ENCODE peak calls at places on chromosomes 5 and 9, in five cellular contexts. One of them, this sample, is unnamed.

GRCh38 chr5:78718827-78719226 is 70.3 kb upstream of the LHFPL2 start:
- DNase-seq in mucosa of descending colon: no peak
- DNase-seq in hepatocyte: no peak
- DNase-seq in heart left ventricle: no peak
- DNase-seq in H1: no peak
- DNase-seq in this sample: no peak

GRCh38 chr5:154648706-154649105 is 106.5 kb upstream of the LARP1 start:
- DNase-seq in mucosa of descending colon: no peak
- DNase-seq in hepatocyte: peak; percentile 60
- DNase-seq in heart left ventricle: no peak
- DNase-seq in H1: no peak
- DNase-seq in this sample: no peak

GRCh38 chr9:127187231-127187956 is 65.0 kb upstream of the ANGPTL2 start:
- DNase-seq in mucosa of descending colon: no peak
- DNase-seq in hepatocyte: peak; percentile 88
- DNase-seq in heart left ventricle: no peak
- DNase-seq in H1: no peak
- DNase-seq in this sample: peak; percentile 2

GRCh38 chr5:160310910-160311295 is 1.5 kb downstream of the CCNJL start:
- DNase-seq in mucosa of descending colon: no peak
- DNase-seq in hepatocyte: no peak
- DNase-seq in heart left ventricle: no peak
- DNase-seq in H1: no peak
- DNase-seq in this sample: no peak

GRCh38 chr5:172444110-172444510 is 10.2 kb downstream of the SH3PXD2B start:
- DNase-seq in mucosa of descending colon: no peak
- DNase-seq in hepatocyte: peak; percentile 48
- DNase-seq in heart left ventricle: no peak
- DNase-seq in H1: no peak
- DNase-seq in this sample: no peak

GRCh38 chr5:152094076-152094475 is 169.4 kb upstream of the GLRA1 start:
- DNase-seq in mucosa of descending colon: no peak
- DNase-seq in hepatocyte: no peak
- DNase-seq in heart left ventricle: no peak
- DNase-seq in H1: no peak
- DNase-seq in this sample: no peak

GRCh38 chr5:53944981-53945380 is 365.4 kb downstream of the ARL15 start:
- DNase-seq in mucosa of descending colon: no peak
- DNase-seq in hepatocyte: peak; percentile 37
- DNase-seq in heart left ventricle: no peak
- DNase-seq in H1: no peak
- DNase-seq in this sample: no peak

GRCh38 chr5:8895599-8895998 is 650.3 kb downstream of the SEMA5A start:
- DNase-seq in mucosa of descending colon: no peak
- DNase-seq in hepatocyte: no peak
- DNase-seq in heart left ventricle: no peak
- DNase-seq in H1: no peak
- DNase-seq in this sample: no peak

GRCh38 chr5:171688696-171689495 is 96.7 kb upstream of the SMIM23 start:
- DNase-seq in mucosa of descending colon: no peak
- DNase-seq in hepatocyte: peak; percentile 56
- DNase-seq in heart left ventricle: no peak
- DNase-seq in H1: no peak
- DNase-seq in this sample: no peak

GRCh38 chr5:16430349-16431089 is 35.1 kb downstream of the ZNF622 start:
- DNase-seq in mucosa of descending colon: no peak
- DNase-seq in hepatocyte: no peak
- DNase-seq in heart left ventricle: no peak
- DNase-seq in H1: no peak
- DNase-seq in this sample: no peak

GRCh38 chr5:135031146-135031812 is 2.7 kb downstream of the PITX1 start:
- DNase-seq in mucosa of descending colon: no peak
- DNase-seq in hepatocyte: no peak
- DNase-seq in heart left ventricle: no peak
- DNase-seq in H1: no peak
- DNase-seq in this sample: no peak

GRCh38 chr9:6086006-6086655 is 70.7 kb upstream of the RANBP6 start:
- DNase-seq in mucosa of descending colon: no peak
- DNase-seq in hepatocyte: no peak
- DNase-seq in heart left ventricle: no peak
- DNase-seq in H1: no peak
- DNase-seq in this sample: no peak

GRCh38 chr9:32430720-32431119 is 46.3 kb downstream of the ACO1 start:
- DNase-seq in mucosa of descending colon: no peak
- DNase-seq in hepatocyte: no peak
- DNase-seq in heart left ventricle: no peak
- DNase-seq in H1: no peak
- DNase-seq in this sample: no peak

GRCh38 chr5:177509991-177510566 is 453 bp upstream of the DOK3 start:
- DNase-seq in mucosa of descending colon: no peak
- DNase-seq in hepatocyte: no peak
- DNase-seq in heart left ventricle: no peak
- DNase-seq in H1: no peak
- DNase-seq in this sample: no peak

GRCh38 chr5:80569086-80569960 is 757 bp downstream of the ANKRD34B start:
- DNase-seq in mucosa of descending colon: no peak
- DNase-seq in hepatocyte: no peak
- DNase-seq in heart left ventricle: no peak
- DNase-seq in H1: no peak
- DNase-seq in this sample: peak; percentile 51

GRCh38 chr9:29625292-29625731 is 2052.0 kb upstream of the C9orf72 start:
- DNase-seq in mucosa of descending colon: no peak
- DNase-seq in hepatocyte: no peak
- DNase-seq in heart left ventricle: no peak
- DNase-seq in H1: no peak
- DNase-seq in this sample: no peak

GRCh38 chr5:120372899-120373298 is 91.2 kb upstream of the PRR16 start:
- DNase-seq in mucosa of descending colon: no peak
- DNase-seq in hepatocyte: no peak
- DNase-seq in heart left ventricle: no peak
- DNase-seq in H1: no peak
- DNase-seq in this sample: no peak

GRCh38 chr5:168929656-168930055 is 350.5 kb upstream of the PANK3 start:
- DNase-seq in mucosa of descending colon: no peak
- DNase-seq in hepatocyte: no peak
- DNase-seq in heart left ventricle: no peak
- DNase-seq in H1: no peak
- DNase-seq in this sample: no peak

GRCh38 chr9:80552931-80553330 is 981.2 kb downstream of the TLE4 start:
- DNase-seq in mucosa of descending colon: no peak
- DNase-seq in hepatocyte: peak; percentile 51
- DNase-seq in heart left ventricle: no peak
- DNase-seq in H1: no peak
- DNase-seq in this sample: peak; percentile 18

GRCh38 chr5:124742983-124743533 is 3.4 kb downstream of the ZNF608 start:
- DNase-seq in mucosa of descending colon: no peak
- DNase-seq in hepatocyte: peak; percentile 65
- DNase-seq in heart left ventricle: peak; percentile 40
- DNase-seq in H1: no peak
- DNase-seq in this sample: no peak

GRCh38 chr9:33884856-33885701 is 68.1 kb downstream of the UBE2R2 start:
- DNase-seq in mucosa of descending colon: no peak
- DNase-seq in hepatocyte: peak; percentile 44
- DNase-seq in heart left ventricle: peak; percentile 53
- DNase-seq in H1: no peak
- DNase-seq in this sample: no peak

GRCh38 chr9:129570450-129571297 is 50.2 kb downstream of the C9orf50 start:
- DNase-seq in mucosa of descending colon: no peak
- DNase-seq in hepatocyte: peak; percentile 61
- DNase-seq in heart left ventricle: peak; percentile 48
- DNase-seq in H1: no peak
- DNase-seq in this sample: no peak

GRCh38 chr5:52811067-52811749 is 23.5 kb downstream of the ITGA1 start:
- DNase-seq in mucosa of descending colon: no peak
- DNase-seq in hepatocyte: peak; percentile 12
- DNase-seq in heart left ventricle: no peak
- DNase-seq in H1: no peak
- DNase-seq in this sample: no peak

GRCh38 chr5:89690331-89690730 is 719.2 kb downstream of the CETN3 start:
- DNase-seq in mucosa of descending colon: no peak
- DNase-seq in hepatocyte: no peak
- DNase-seq in heart left ventricle: no peak
- DNase-seq in H1: no peak
- DNase-seq in this sample: no peak

GRCh38 chr9:92159058-92159457 is 43.8 kb upstream of the SPTLC1 start:
- DNase-seq in mucosa of descending colon: no peak
- DNase-seq in hepatocyte: no peak
- DNase-seq in heart left ventricle: no peak
- DNase-seq in H1: no peak
- DNase-seq in this sample: no peak

GRCh38 chr9:127644943-127645342 is 32.9 kb downstream of the STXBP1 start:
- DNase-seq in mucosa of descending colon: no peak
- DNase-seq in hepatocyte: no peak
- DNase-seq in heart left ventricle: no peak
- DNase-seq in H1: no peak
- DNase-seq in this sample: no peak

DNA sequence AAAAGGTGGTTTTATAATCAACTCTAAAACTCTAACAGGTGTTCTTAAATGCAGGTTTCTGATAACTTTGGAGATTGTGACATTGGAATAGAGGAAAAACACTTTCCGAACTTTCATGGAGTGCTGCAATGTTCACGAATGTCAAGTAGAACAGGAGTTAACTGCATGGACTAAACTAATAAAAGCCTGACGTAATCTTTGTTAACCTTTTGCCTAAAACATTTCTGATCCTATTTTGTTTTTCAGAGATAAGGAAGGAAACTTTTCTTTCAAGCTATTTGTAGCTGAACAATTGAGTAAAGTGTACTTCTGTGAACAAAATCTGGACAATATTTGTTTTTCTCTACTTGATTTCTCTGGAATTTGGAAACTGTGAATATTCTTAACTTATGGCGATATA is 154.5 kb downstream of the NXNL2 start:
- DNase-seq in mucosa of descending colon: no peak
- DNase-seq in hepatocyte: no peak
- DNase-seq in heart left ventricle: no peak
- DNase-seq in H1: no peak
- DNase-seq in this sample: no peak
- TF ChIP-seq CTCF in mucosa of descending colon: no peak
- TF ChIP-seq CTCF in hepatocyte: no peak
- TF ChIP-seq CTCF in heart left ventricle: no peak
- TF ChIP-seq CTCF in H1: no peak
- TF ChIP-seq CTCF in this sample: no peak

DNA sequence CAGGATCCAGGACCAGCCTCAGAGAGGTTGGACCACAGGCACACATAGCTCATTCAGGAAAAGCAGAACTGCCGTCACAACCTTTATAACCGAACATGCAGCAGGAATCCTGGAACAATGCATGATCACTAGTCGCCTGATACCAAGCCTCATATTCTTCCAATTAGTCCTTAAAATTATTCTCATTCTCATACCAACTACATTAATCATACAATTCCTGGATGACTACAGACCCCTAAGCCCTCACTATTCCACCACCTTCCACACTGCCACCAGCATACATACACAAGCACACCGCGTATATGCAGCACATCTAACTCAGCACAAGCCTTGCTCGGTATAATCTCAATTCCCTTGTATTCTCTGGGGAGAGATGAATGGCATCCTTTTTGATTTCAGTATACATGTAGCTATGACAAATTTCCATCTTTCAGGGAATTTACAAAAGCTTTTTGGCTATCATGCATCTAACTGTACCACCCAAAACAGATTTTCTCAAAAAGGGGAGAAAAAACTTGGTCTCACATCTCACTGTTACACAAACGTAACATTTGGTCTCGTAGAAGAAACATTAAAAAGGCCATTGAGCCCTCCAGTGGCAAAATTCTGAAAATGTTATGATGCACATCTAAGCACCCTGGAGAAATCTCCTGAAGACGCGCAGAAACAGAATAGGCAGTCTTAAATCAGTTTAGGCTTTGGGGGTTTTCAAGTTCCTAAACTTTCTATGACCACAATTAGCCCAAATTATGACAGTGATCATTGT is 46.2 kb downstream of the MCTP1 start:
- DNase-seq in mucosa of descending colon: no peak
- DNase-seq in hepatocyte: no peak
- DNase-seq in heart left ventricle: no peak
- DNase-seq in H1: no peak
- DNase-seq in this sample: no peak
- TF ChIP-seq CTCF in mucosa of descending colon: no peak
- TF ChIP-seq CTCF in hepatocyte: peak; percentile 45
- TF ChIP-seq CTCF in heart left ventricle: peak; percentile 45
- TF ChIP-seq CTCF in H1: peak; percentile 27
- TF ChIP-seq CTCF in this sample: no peak

DNA sequence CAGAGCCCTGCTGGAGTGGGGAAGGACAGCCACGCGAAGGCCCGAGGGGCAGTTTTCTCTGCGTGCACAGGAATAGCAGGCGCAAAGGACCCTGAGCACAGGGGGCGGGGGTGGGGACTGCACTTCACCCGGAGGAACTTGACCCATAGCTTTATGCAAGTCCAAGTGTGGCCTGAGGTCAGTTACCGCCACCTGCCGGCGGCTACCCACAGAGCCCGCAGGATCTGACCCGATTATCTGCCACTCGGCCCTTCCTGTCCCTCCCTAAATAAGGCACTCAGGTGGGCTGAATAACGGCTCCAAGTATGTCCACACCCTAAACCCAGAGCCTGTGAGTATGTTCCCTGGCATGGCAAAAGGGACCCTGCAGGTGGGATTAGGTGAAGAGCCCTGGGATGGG is 65.4 kb upstream of the FCN1 start:
- DNase-seq in mucosa of descending colon: no peak
- DNase-seq in hepatocyte: no peak
- DNase-seq in heart left ventricle: peak; percentile 37
- DNase-seq in H1: peak; percentile 64
- DNase-seq in this sample: peak; percentile 55
- TF ChIP-seq CTCF in mucosa of descending colon: no peak
- TF ChIP-seq CTCF in hepatocyte: peak; percentile 28
- TF ChIP-seq CTCF in heart left ventricle: peak; percentile 52
- TF ChIP-seq CTCF in H1: peak; percentile 81
- TF ChIP-seq CTCF in this sample: peak; percentile 32

DNA sequence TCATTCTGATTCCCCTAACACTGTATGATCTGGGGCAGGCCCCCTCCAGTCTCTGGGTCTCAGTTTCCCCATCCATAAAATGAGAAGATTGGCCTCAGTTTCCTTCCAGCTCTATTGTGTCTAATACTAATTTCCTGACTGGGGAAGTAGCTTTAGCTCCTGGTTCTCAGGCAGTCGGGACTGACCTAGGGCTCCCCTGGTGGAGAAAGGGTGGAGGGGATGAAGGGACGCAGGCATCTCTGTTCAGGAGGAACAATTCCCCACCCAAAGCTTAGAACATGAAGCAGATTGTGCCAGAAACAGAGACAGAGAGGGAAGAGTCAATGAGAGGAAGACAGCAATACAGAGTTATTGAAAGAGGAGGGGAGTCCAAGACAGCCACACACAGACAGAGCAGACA is 14.2 kb upstream of the PTGS1 start:
- DNase-seq in mucosa of descending colon: no peak
- DNase-seq in hepatocyte: no peak
- DNase-seq in heart left ventricle: no peak
- DNase-seq in H1: no peak
- DNase-seq in this sample: no peak
- TF ChIP-seq CTCF in mucosa of descending colon: no peak
- TF ChIP-seq CTCF in hepatocyte: peak; percentile 25
- TF ChIP-seq CTCF in heart left ventricle: peak; percentile 13
- TF ChIP-seq CTCF in H1: peak; percentile 79
- TF ChIP-seq CTCF in this sample: peak; percentile 39

GRCh38 chr5:3077684-3078083 is 326.2 kb upstream of the IRX2 start:
- DNase-seq in mucosa of descending colon: no peak
- DNase-seq in hepatocyte: no peak
- DNase-seq in heart left ventricle: no peak
- DNase-seq in H1: no peak
- DNase-seq in this sample: no peak
- TF ChIP-seq CTCF in mucosa of descending colon: no peak
- TF ChIP-seq CTCF in hepatocyte: no peak
- TF ChIP-seq CTCF in heart left ventricle: no peak
- TF ChIP-seq CTCF in H1: peak; percentile 48
- TF ChIP-seq CTCF in this sample: no peak